ENCODE peak calls at places on chromosomes 12 and 14, in four cellular contexts. Z is OCI-LY7, L is foreskin fibroblast, N is ovary. H is an unnamed sample.

GRCh38 chr14:36967892-36968555 is 204.4 kb downstream of the SLC25A21 start:
- DNase-seq in Z (no peak), L (no peak), N (no peak), H (no peak)

GRCh38 chr12:91618281-91618680 is 435.7 kb upstream of the DCN start:
- DNase-seq in Z (no peak), L (no peak), N (no peak), H (no peak)

GRCh38 chr14:54683882-54684794 is 117.2 kb downstream of the SAMD4A start:
- DNase-seq in Z (no peak), L (peak), N (peak), H (no peak)

GRCh38 chr14:27845241-27845850 is 921.2 kb upstream of the FOXG1 start:
- DNase-seq in Z (no peak), L (no peak), N (no peak), H (no peak)

GRCh38 chr12:104471336-104471735 is 14.6 kb downstream of the CHST11 start:
- DNase-seq in Z (no peak), L (no peak), N (no peak), H (no peak)

GRCh38 chr12:402127-402456 is 648 bp downstream of the CCDC77 start:
- DNase-seq in Z (peak), L (peak), N (no peak), H (no peak)

GRCh38 chr14:98138666-98139065 is 1133.3 kb downstream of the BCL11B start:
- DNase-seq in Z (peak), L (no peak), N (no peak), H (peak)

GRCh38 chr14:106459971-106460730 is 933.8 kb downstream of the TMEM121 start:
- DNase-seq in Z (peak), L (no peak), N (no peak), H (peak)

GRCh38 chr14:90040411-90040810 is 21.4 kb upstream of the KCNK13 start:
- DNase-seq in Z (no peak), L (no peak), N (no peak), H (no peak)

GRCh38 chr14:60963761-60964160 is 17.1 kb downstream of the TRMT5 start:
- DNase-seq in Z (no peak), L (no peak), N (no peak), H (no peak)

GRCh38 chr14:68376067-68376810 is 416.6 kb downstream of the ZFP36L1 start:
- DNase-seq in Z (no peak), L (no peak), N (no peak), H (no peak)

GRCh38 chr14:89178802-89179201 is 238.2 kb downstream of the FOXN3 start:
- DNase-seq in Z (no peak), L (no peak), N (no peak), H (no peak)

GRCh38 chr12:104410786-104411185 is 46.0 kb upstream of the CHST11 start:
- DNase-seq in Z (no peak), L (no peak), N (no peak), H (no peak)

GRCh38 chr12:78096909-78097597 is 266.4 kb downstream of the NAV3 start:
- DNase-seq in Z (no peak), L (peak), N (peak), H (no peak)

GRCh38 chr12:12943589-12944260 is 8.2 kb downstream of the GPRC5D start:
- DNase-seq in Z (no peak), L (peak), N (no peak), H (no peak)

GRCh38 chr14:20501346-20501745 is 4.0 kb upstream of the RNASE10 start:
- DNase-seq in Z (no peak), L (peak), N (no peak), H (no peak)

GRCh38 chr14:90114554-90114953 is 52.8 kb downstream of the KCNK13 start:
- DNase-seq in Z (no peak), L (no peak), N (no peak), H (no peak)

GRCh38 chr12:54561164-54561563 is 11.8 kb downstream of the PDE1B start:
- DNase-seq in Z (no peak), L (no peak), N (peak), H (no peak)

GRCh38 chr14:34650786-34651584 is 21.0 kb upstream of the SNX6 start:
- DNase-seq in Z (no peak), L (peak), N (peak), H (no peak)

GRCh38 chr12:132327351-132328171 is 1.8 kb downstream of the GALNT9 start:
- DNase-seq in Z (no peak), L (peak), N (peak), H (no peak)

GRCh38 chr12:81208193-81208946 is 130.5 kb downstream of the ACSS3 start:
- DNase-seq in Z (no peak), L (peak), N (no peak), H (no peak)

GRCh38 chr12:57086951-57087688 is 1.8 kb upstream of the NAB2 start:
- DNase-seq in Z (peak), L (peak), N (peak), H (peak)

GRCh38 chr14:33792387-33793368 is 158.2 kb downstream of the EGLN3 start:
- DNase-seq in Z (peak), L (peak), N (peak), H (peak)

GRCh38 chr12:68159681-68160304 is at the start of gene IFNG:
- DNase-seq in Z (no peak), L (no peak), N (no peak), H (no peak)

GRCh38 chr12:129773170-129773493 is 130.7 kb downstream of the TMEM132D start:
- DNase-seq in Z (no peak), L (no peak), N (no peak), H (no peak)

GRCh38 chr14:64938972-64939816 is 3.4 kb downstream of the GPX2 start:
- DNase-seq in Z (no peak), L (no peak), N (no peak), H (no peak)

GRCh38 chr12:115481141-115481540 is 796.4 kb downstream of the MED13L start:
- DNase-seq in Z (no peak), L (no peak), N (no peak), H (no peak)

GRCh38 chr12:104565606-104566243 is 109.0 kb downstream of the CHST11 start:
- DNase-seq in Z (no peak), L (peak), N (no peak), H (no peak)

GRCh38 chr14:102293784-102294183 is 11.2 kb downstream of the MOK start:
- DNase-seq in Z (no peak), L (peak), N (no peak), H (no peak)

GRCh38 chr14:102295301-102295700 is 9.7 kb downstream of the MOK start:
- DNase-seq in Z (no peak), L (peak), N (no peak), H (no peak)

GRCh38 chr14:102297436-102298170 is 7.4 kb downstream of the MOK start:
- DNase-seq in Z (no peak), L (no peak), N (no peak), H (no peak)

GRCh38 chr14:102288139-102288538 is 16.8 kb downstream of the MOK start:
- DNase-seq in Z (no peak), L (no peak), N (no peak), H (no peak)

DNA sequence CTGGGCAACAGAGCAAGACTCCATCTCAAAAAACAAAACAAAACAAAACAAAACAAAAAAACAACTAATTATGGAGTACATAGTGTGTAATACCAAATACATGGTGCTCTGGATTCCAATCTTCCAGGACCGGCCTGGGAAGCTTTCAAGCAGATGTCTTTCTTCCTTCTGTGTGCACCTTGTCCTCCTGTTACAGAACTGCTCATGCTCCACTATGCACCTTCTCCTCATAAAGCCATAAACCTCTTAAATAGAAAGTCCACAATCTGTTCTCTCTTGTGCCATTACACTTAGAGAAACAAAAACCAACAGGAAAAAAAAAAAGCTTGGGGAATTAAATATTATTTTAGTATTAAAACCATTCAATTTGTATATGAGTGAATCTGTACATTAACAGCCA is 12.5 kb downstream of the MOK start:
- DNase-seq in Z (no peak), L (no peak), N (no peak), H (no peak)
- TF ChIP-seq CTCF in Z (no peak), L (no peak), N (no peak), H (no peak)

GRCh38 chr12:7834701-7835100 is 38.0 kb downstream of the SLC2A14 start:
- DNase-seq in Z (no peak), L (no peak), N (no peak), H (no peak)

GRCh38 chr12:7835116-7835515 is 37.6 kb downstream of the SLC2A14 start:
- DNase-seq in Z (no peak), L (no peak), N (no peak), H (no peak)

GRCh38 chr12:7833831-7834230 is 38.9 kb downstream of the SLC2A14 start:
- DNase-seq in Z (no peak), L (no peak), N (no peak), H (no peak)

GRCh38 chr12:7835766-7836165 is 36.9 kb downstream of the SLC2A14 start:
- DNase-seq in Z (no peak), L (no peak), N (no peak), H (no peak)

GRCh38 chr12:7832059-7832696 is 40.5 kb downstream of the SLC2A14 start:
- DNase-seq in Z (peak), L (peak), N (peak), H (peak)
- TF ChIP-seq CTCF in Z (peak), L (peak), N (peak), H (peak)

GRCh38 chr12:106204312-106204711 is 43.5 kb downstream of the CKAP4 start:
- DNase-seq in Z (no peak), L (no peak), N (no peak), H (no peak)

DNA sequence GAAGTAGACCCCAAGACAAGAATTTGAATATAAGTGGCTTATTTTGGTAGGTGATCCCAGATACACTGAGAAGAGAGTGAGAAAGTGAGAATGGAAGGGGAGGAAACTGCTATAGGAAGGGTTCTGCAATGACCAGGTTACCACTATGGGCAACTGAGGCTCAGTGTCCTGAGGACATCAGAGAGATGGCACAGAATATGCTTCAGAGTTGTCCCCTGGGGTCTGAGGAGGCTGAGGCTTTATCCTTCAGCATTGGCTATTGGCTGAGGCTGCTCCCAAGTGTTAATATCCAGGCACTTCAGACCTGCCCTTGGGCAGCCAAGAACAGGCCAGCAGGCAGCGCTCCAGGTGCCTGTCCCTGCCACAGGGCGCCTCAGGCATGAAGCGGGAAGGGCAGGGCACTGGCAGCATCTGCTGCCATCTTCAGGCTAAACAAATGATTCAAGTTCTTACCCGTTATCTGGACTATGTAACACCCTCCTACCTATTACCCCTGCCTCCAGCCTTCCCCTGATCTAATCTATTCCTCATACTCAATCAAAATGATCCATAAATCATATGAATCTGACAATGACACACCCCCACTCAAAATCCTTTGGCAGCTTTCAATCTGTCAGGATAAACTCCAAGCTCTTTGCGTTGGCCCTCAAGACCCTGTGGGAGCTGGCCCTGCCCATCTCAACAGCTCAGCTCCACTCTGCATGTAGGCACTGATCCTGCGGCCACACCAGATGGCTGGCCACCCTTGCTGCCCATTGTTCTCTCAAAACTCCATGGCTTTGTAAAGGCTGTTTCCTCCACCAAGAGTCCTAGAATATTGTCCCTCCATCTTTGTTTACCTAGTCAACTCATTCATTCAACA is 42.4 kb downstream of the CKAP4 start:
- DNase-seq in Z (no peak), L (peak), N (no peak), H (no peak)
- TF ChIP-seq CTCF in Z (peak), L (no peak), N (no peak), H (no peak)

GRCh38 chr14:78701246-78701645 is 531.1 kb downstream of the NRXN3 start:
- DNase-seq in Z (no peak), L (no peak), N (no peak), H (no peak)

GRCh38 chr14:78698991-78699390 is 528.8 kb downstream of the NRXN3 start:
- DNase-seq in Z (no peak), L (no peak), N (no peak), H (no peak)

GRCh38 chr14:78700236-78700635 is 530.1 kb downstream of the NRXN3 start:
- DNase-seq in Z (no peak), L (peak), N (no peak), H (no peak)

GRCh38 chr14:78697341-78697740 is 527.2 kb downstream of the NRXN3 start:
- DNase-seq in Z (peak), L (peak), N (no peak), H (no peak)
- TF ChIP-seq CTCF in Z (peak), L (peak), N (no peak), H (peak)

GRCh38 chr14:100711117-100711462 is 15.6 kb upstream of the DLK1 start:
- DNase-seq in Z (no peak), L (no peak), N (peak), H (no peak)

GRCh38 chr14:100708349-100709217 is 18.1 kb upstream of the DLK1 start:
- DNase-seq in Z (no peak), L (peak), N (peak), H (no peak)

GRCh38 chr14:100709956-100710284 is 16.8 kb upstream of the DLK1 start:
- DNase-seq in Z (no peak), L (no peak), N (no peak), H (no peak)

GRCh38 chr14:100710391-100711116 is 16.1 kb upstream of the DLK1 start:
- DNase-seq in Z (no peak), L (no peak), N (peak), H (no peak)

DNA sequence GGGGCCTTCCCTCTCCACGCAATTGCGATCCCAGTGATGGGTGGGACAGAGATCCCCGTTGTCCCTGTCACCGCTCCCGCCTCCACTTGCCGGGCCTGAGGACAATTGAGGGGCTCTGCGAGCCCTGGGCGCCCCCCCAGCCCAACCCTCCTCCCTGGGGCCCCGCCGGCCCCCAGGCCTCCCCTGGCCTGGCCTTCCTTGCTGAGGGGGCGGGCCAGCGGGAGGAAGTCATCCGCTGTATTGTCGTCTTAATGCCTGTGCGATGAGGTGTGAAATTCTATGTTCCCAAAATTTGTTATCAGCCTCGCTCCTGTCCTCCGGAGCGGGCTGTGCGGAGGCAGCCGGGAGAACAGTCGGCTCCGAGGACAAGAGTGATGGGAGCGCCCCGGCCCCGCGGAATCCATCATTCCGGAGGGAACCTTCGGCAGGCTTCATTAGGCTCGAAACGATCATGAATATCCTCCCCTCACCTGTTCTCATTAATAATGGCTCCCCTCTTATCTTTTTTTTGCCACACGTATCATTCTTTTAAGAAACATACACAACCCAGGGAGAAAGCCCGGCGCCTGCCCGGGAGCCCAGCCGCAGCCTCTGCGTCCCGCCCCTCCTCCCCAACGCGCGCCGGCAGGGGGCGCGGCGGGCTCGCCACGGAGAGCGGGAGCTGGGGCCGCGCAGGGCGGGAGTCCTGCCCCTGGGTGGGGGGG is 17.3 kb upstream of the DLK1 start:
- DNase-seq in Z (no peak), L (peak), N (peak), H (no peak)
- TF ChIP-seq CTCF in Z (no peak), L (peak), N (no peak), H (peak)

DNA sequence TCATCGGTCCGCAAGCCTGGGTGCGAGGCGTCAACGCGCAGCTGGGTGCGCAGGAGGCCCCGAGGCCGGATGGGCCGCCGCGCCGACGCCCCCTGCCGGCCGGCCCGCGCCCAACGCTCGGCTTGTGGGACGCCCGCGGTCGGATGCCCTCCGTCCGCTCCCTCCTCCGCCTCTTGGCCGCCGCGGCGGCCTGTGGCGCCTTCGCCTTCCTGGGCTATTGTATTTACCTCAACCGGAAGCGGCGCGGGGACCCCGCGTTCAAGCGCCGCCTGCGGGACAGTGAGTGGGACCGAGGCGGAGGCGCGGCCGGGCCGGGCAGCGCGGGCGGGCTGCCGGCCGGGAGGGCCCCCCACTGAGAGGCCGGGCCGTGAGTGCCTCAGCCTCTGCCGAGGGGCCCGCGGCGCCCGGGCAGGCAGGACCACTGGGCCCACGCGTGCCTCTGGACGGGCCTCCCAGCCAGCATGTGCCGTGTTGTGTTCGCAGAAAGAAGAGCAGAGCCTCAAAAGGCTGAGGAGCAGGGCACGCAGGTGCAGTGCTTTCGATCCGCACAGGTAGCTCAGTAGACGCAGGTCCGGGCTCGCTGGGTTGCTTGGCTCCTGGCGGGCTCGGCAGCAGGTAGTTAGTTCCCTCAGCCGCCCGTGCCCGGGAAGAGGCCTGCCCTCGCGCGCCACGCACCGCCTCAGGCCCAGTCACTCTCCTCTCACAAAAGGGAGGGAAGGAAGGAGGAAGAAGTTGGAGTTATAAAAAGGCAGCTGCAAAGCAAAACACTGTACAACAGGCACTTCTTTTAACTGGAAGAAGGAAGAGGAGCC is at the start of gene TOMM20L:
- DNase-seq in Z (peak), L (peak), N (peak), H (peak)
- TF ChIP-seq CTCF in Z (peak), L (peak), N (peak), H (peak)

GRCh38 chr12:2080604-2081003 is 27.8 kb downstream of the CACNA1C start:
- DNase-seq in Z (no peak), L (no peak), N (no peak), H (no peak)
- TF ChIP-seq CTCF in Z (no peak), L (no peak), N (no peak), H (no peak)

GRCh38 chr12:25934461-25934860 is 24.0 kb upstream of the RASSF8 start:
- DNase-seq in Z (no peak), L (no peak), N (no peak), H (no peak)

GRCh38 chr12:25933001-25933400 is 25.5 kb upstream of the RASSF8 start:
- DNase-seq in Z (no peak), L (no peak), N (no peak), H (no peak)

GRCh38 chr12:25938581-25938980 is 19.9 kb upstream of the RASSF8 start:
- DNase-seq in Z (no peak), L (no peak), N (no peak), H (no peak)

GRCh38 chr12:25937096-25937495 is 21.4 kb upstream of the RASSF8 start:
- DNase-seq in Z (no peak), L (peak), N (no peak), H (no peak)

DNA sequence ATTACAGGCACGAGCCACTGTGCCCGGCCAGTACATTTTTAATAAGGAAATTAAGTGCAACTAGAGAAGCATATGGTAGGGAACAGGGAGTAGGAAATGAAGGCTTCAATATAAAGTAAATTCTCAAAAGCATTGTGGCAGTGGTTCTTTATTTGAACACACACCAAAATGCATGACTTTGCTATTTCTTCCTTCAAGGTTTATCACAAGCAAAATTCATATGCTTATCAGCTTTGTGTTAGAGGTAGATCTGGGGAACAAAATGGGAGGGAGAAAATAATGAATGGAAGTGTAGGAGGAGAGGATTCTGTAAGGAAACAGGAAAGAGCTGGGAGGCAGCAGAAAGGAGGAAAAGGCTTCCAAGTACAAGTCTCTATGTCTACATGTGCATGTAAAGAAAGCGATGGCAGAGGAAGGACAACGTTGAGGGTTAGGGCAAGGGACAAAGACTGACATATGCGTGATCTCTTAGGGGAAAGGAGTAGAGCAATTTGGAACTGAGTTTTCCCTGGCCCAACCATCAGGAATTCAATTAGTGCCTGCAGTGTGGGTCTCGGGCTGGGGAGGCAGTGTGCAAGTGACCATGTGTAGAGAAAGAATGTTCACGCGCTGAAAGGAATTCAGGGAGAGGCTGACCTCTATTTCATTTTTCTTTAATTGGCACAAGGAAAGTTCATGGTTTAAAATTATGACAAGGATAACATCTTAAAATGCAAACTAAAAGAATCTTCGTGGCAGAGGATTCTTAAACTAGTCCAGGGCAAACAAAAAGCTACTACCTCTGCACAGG is 22.9 kb upstream of the RASSF8 start:
- DNase-seq in Z (no peak), L (no peak), N (no peak), H (no peak)
- TF ChIP-seq CTCF in Z (no peak), L (no peak), N (no peak), H (no peak)